ENCODE peak calls at places on chromosomes 6 and 20, in six cellular contexts. L is small intestine; F is CD8-positive, alpha-beta memory T cell; U is CD8-positive, alpha-beta T cell; I is GM23338; C is SJSA1. S is an unnamed sample.

GRCh38 chr20:18839507-18840247 is 26.1 kb downstream of the SCP2D1 start:
- DNase-seq in L (no peak), U (no peak), I (no peak), C (peak; percentile 8), F (no peak), S (no peak)

GRCh38 chr20:15923030-15923776 is 650.0 kb downstream of the KIF16B start:
- DNase-seq in L (no peak), U (no peak), C (no peak), F (no peak), I (no peak), S (no peak)

GRCh38 chr6:105015482-105015881 is 58.6 kb downstream of the LIN28B start:
- DNase-seq in F (no peak), I (no peak), U (no peak), C (no peak), L (no peak), S (no peak)

GRCh38 chr20:59082077-59082740 is 39.6 kb upstream of the PRELID3B start:
- DNase-seq in I (peak; percentile 21), F (no peak), C (no peak), U (no peak), L (peak; percentile 29), S (no peak)

GRCh38 chr6:30826961-30827342 is 57.4 kb upstream of the DDR1 start:
- DNase-seq in I (no peak), U (no peak), L (peak; percentile 69), F (no peak), C (no peak), S (peak; percentile 77)

GRCh38 chr20:47785321-47785899 is at the start of gene SULF2:
- DNase-seq in U (no peak), I (peak; percentile 61), F (no peak), C (no peak), L (peak; percentile 55), S (peak; percentile 76)

GRCh38 chr6:157198425-157199279 is 124.7 kb downstream of the TMEM242 start:
- DNase-seq in I (no peak), L (peak; percentile 86), F (no peak), U (no peak), C (no peak), S (peak; percentile 90)

GRCh38 chr6:110712238-110712637 is 103.0 kb downstream of the CDK19 start:
- DNase-seq in I (no peak), C (no peak), U (no peak), F (no peak), L (no peak), S (no peak)

GRCh38 chr6:48736486-48737206 is 625.6 kb upstream of the PTCHD4 start:
- DNase-seq in C (no peak), U (no peak), I (no peak), L (no peak), F (no peak), S (no peak)

GRCh38 chr6:29965873-29966601 is 23.7 kb downstream of the HLA-A start:
- DNase-seq in F (peak; percentile 65), C (peak; percentile 80), L (peak; percentile 90), I (peak; percentile 52), U (no peak), S (peak; percentile 90)

GRCh38 chr6:100726741-100727140 is 154.4 kb downstream of the ASCC3 start:
- DNase-seq in U (no peak), L (no peak), I (no peak), C (no peak), F (no peak), S (no peak)

GRCh38 chr6:46191961-46192360 is 21.2 kb upstream of the ENPP5 start:
- DNase-seq in I (no peak), L (no peak), C (peak; percentile 52), U (no peak), F (no peak), S (no peak)

GRCh38 chr6:79079425-79080130 is 1.5 kb upstream of the PHIP start:
- DNase-seq in C (no peak), L (no peak), U (no peak), F (no peak), I (peak; percentile 49), S (no peak)

GRCh38 chr20:4045741-4046140 is 30.4 kb upstream of the RNF24 start:
- DNase-seq in U (no peak), F (no peak), C (no peak), L (no peak), I (no peak), S (no peak)

GRCh38 chr6:21999012-21999528 is 297.8 kb downstream of the PRL start:
- DNase-seq in F (no peak), U (no peak), I (no peak), L (no peak), C (no peak), S (no peak)
- H3K4me1 ChIP-seq in F (no peaks in the 10 kb centered on the region), U (no peaks in the 10 kb centered on the region), I (peaks cover 6% of the 10 kb centered on the region), L (peaks cover 2% of the 10 kb centered on the region), C (peaks cover 29% of the 10 kb centered on the region), S (no peaks in the 10 kb centered on the region)

GRCh38 chr6:159761873-159762680 is at the start of gene ACAT2:
- DNase-seq in L (peak; percentile 98), U (peak; percentile 92), C (peak; percentile 97), F (peak; percentile 93), I (peak; percentile 97), S (peak; percentile 94)

GRCh38 chr6:159761135-159761872 is 541 bp upstream of the ACAT2 start:
- DNase-seq in C (peak; percentile 47), U (no peak), I (peak; percentile 44), F (no peak), L (peak; percentile 24), S (peak; percentile 69)

GRCh38 chr6:159760602-159761057 is 1.2 kb upstream of the ACAT2 start:
- DNase-seq in L (no peak), I (peak; percentile 93), F (no peak), U (no peak), C (peak; percentile 81), S (no peak)

GRCh38 chr6:159758031-159759001 is 3.5 kb upstream of the ACAT2 start:
- DNase-seq in U (no peak), L (no peak), F (no peak), C (peak; percentile 50), I (peak; percentile 41), S (no peak)

DNA sequence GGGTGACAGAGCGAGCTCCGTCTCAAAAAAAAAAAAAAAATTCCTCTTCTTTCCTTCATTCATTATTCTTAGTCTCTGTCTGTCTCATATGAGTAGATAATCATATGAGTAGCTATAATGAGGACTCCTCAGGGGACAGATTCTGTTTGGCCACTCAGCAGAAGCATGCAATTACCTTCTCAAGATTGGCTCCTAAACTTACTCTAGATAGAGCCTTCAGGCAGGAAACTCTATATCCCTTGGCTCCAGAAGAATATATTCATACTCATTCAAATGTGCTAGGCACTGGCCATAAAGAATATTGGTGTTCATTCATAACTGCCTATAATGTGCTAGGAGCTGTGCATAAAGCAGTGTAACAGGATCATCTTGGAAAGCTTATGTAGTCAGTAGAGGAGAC is 2.2 kb upstream of the ACAT2 start:
- DNase-seq in F (no peak), I (no peak), U (no peak), L (no peak), C (no peak), S (no peak)
- H3K4me1 ChIP-seq in F (peaks cover 17% of the 10 kb centered on the region), I (peaks cover 18% of the 10 kb centered on the region), U (peaks cover 16% of the 10 kb centered on the region), L (peaks cover 5% of the 10 kb centered on the region), C (peaks cover 40% of the 10 kb centered on the region), S (peaks cover 7% of the 10 kb centered on the region)

GRCh38 chr6:36064770-36065396 is 37.3 kb downstream of the MAPK14 start:
- DNase-seq in C (no peak), L (peak; percentile 92), U (no peak), F (no peak), I (no peak), S (peak; percentile 29)
- H3K4me1 ChIP-seq in C (no peaks in the 10 kb centered on the region), L (peaks cover 21% of the 10 kb centered on the region), U (peaks cover 15% of the 10 kb centered on the region), F (peaks cover 27% of the 10 kb centered on the region), I (no peaks in the 10 kb centered on the region), S (peaks cover 34% of the 10 kb centered on the region)

DNA sequence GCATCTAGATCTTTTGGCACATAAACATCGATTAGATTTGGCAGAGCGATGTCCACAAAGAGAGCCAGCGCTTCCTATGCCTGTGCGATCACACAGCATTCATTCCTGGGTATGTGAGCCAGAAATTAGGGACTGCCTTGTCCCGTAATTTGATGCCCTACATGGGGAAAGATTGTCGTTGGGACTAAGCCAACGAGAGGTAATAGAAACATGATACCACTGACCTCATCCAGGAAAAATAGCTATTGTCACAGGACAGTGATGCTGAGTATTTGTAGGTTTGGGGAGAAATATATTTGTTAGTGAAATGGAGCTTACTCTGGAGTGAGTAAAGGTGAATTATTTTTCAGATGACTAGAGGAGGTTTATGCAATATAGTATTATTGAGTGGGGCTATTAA is 154.0 kb downstream of the TSHZ2 start:
- DNase-seq in L (no peak), C (no peak), U (no peak), F (no peak), I (peak; percentile 44), S (no peak)
- H3K4me1 ChIP-seq in L (no peaks in the 10 kb centered on the region), C (no peaks in the 10 kb centered on the region), U (peaks cover 8% of the 10 kb centered on the region), F (peaks cover 4% of the 10 kb centered on the region), I (peaks cover 13% of the 10 kb centered on the region), S (no peaks in the 10 kb centered on the region)

GRCh38 chr6:12116978-12117377 is 104.9 kb downstream of the HIVEP1 start:
- DNase-seq in L (no peak), I (no peak), F (no peak), C (no peak), U (no peak), S (no peak)

GRCh38 chr6:12115001-12115400 is 102.9 kb downstream of the HIVEP1 start:
- DNase-seq in F (no peak), C (no peak), I (no peak), L (no peak), U (no peak), S (no peak)

GRCh38 chr6:12114055-12114503 is 102.0 kb downstream of the HIVEP1 start:
- DNase-seq in L (no peak), I (no peak), C (no peak), U (no peak), F (no peak), S (no peak)

GRCh38 chr6:12116264-12116800 is 104.2 kb downstream of the HIVEP1 start:
- DNase-seq in U (no peak), C (no peak), F (no peak), L (no peak), I (no peak), S (no peak)

DNA sequence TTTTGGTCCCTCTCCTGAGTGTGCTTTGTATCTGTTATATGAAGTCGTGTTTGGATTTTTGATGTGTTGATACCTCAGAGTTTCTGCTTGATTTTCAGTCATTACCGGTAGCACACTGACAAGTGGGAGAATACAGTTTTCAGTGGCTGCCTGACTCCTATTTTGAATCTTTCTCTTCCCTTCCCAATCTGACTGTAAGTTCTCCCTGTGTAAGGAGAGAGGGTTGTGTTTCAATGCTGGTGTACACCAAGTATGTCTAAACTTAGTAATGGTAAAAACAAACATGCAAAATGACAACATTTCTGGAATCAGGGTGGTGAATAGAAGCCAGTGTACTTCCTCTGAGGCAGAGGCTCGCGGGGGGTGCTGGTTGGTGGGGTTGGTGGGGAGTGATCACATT is 103.4 kb downstream of the HIVEP1 start:
- DNase-seq in C (no peak), L (no peak), F (no peak), U (no peak), I (no peak), S (no peak)
- H3K4me1 ChIP-seq in C (peaks cover 12% of the 10 kb centered on the region), L (peaks cover 2% of the 10 kb centered on the region), F (peaks cover 50% of the 10 kb centered on the region), U (peaks cover 49% of the 10 kb centered on the region), I (peaks cover 15% of the 10 kb centered on the region), S (no peaks in the 10 kb centered on the region)

DNA sequence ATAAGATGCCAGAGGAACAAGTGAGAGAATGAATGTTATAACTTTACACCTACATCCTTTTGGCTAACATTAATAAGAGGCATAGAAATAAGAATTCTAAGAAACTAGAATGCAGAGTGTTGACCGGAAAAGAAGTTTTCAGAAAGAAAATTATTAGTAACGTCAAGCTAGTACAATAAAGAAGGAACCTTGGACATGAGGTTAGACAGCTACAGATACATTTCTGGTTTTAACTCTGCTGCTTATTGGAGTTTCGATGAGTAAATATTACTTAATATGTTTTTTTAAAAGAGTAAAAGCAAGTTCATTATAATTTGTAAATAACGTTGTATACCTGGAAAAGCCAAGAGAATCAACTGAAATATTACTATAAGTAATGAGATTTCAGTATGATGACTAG is 22.7 kb downstream of the TAB2 start:
- DNase-seq in L (no peak), U (no peak), I (no peak), C (no peak), F (no peak), S (no peak)
- H3K4me1 ChIP-seq in L (peaks cover 14% of the 10 kb centered on the region), U (peaks cover 57% of the 10 kb centered on the region), I (peaks cover 26% of the 10 kb centered on the region), C (peaks cover 26% of the 10 kb centered on the region), F (peaks cover 62% of the 10 kb centered on the region), S (peaks cover 19% of the 10 kb centered on the region)